ENCODE peak calls at places on chromosomes 6 and 20, in seven cellular contexts. One of them, this sample, is unnamed. For H3K4me1, the result is how much of the 10 kb centered on the place peaks cover.

GRCh38 chr6:111804627-111805235 is 68.5 kb downstream of the FYN start:
- DNase-seq in endodermal cell: no peak
- DNase-seq in heart left ventricle: no peak
- DNase-seq in mesenchymal stem cell: peak
- DNase-seq in tibial nerve: no peak
- DNase-seq in cardiac muscle cell: peak
- DNase-seq in IMR-90: peak
- DNase-seq in this sample: no peak

GRCh38 chr6:41135062-41135832 is 18.9 kb downstream of the TREML1 start:
- DNase-seq in endodermal cell: no peak
- DNase-seq in heart left ventricle: no peak
- DNase-seq in mesenchymal stem cell: no peak
- DNase-seq in tibial nerve: no peak
- DNase-seq in cardiac muscle cell: no peak
- DNase-seq in IMR-90: no peak
- DNase-seq in this sample: no peak

GRCh38 chr20:37986873-37987601 is 46.2 kb downstream of the TTI1 start:
- DNase-seq in endodermal cell: no peak
- DNase-seq in heart left ventricle: peak
- DNase-seq in mesenchymal stem cell: no peak
- DNase-seq in tibial nerve: no peak
- DNase-seq in cardiac muscle cell: no peak
- DNase-seq in IMR-90: peak
- DNase-seq in this sample: no peak

GRCh38 chr20:45611054-45611453 is 18.5 kb upstream of the WFDC10A start:
- DNase-seq in endodermal cell: no peak
- DNase-seq in heart left ventricle: no peak
- DNase-seq in mesenchymal stem cell: peak
- DNase-seq in tibial nerve: no peak
- DNase-seq in cardiac muscle cell: peak
- DNase-seq in IMR-90: peak
- DNase-seq in this sample: no peak

GRCh38 chr6:31900917-31901414 is 920 bp downstream of the ZBTB12 start:
- DNase-seq in endodermal cell: peak
- DNase-seq in heart left ventricle: no peak
- DNase-seq in mesenchymal stem cell: no peak
- DNase-seq in tibial nerve: no peak
- DNase-seq in cardiac muscle cell: no peak
- DNase-seq in IMR-90: no peak
- DNase-seq in this sample: no peak

GRCh38 chr6:52055451-52055850 is 32.0 kb downstream of the PKHD1 start:
- DNase-seq in endodermal cell: no peak
- DNase-seq in heart left ventricle: no peak
- DNase-seq in mesenchymal stem cell: no peak
- DNase-seq in tibial nerve: no peak
- DNase-seq in cardiac muscle cell: no peak
- DNase-seq in IMR-90: no peak
- DNase-seq in this sample: no peak

GRCh38 chr6:139010674-139011073 is 17.9 kb upstream of the ABRACL start:
- DNase-seq in endodermal cell: peak
- DNase-seq in heart left ventricle: no peak
- DNase-seq in mesenchymal stem cell: no peak
- DNase-seq in tibial nerve: no peak
- DNase-seq in cardiac muscle cell: no peak
- DNase-seq in IMR-90: no peak
- DNase-seq in this sample: no peak

GRCh38 chr20:8331740-8332412 is 199.8 kb downstream of the PLCB1 start:
- DNase-seq in endodermal cell: no peak
- DNase-seq in heart left ventricle: no peak
- DNase-seq in mesenchymal stem cell: peak
- DNase-seq in tibial nerve: no peak
- DNase-seq in cardiac muscle cell: peak
- DNase-seq in IMR-90: peak
- DNase-seq in this sample: no peak

GRCh38 chr6:147142684-147143245 is 61.5 kb upstream of the STXBP5 start:
- DNase-seq in endodermal cell: no peak
- DNase-seq in heart left ventricle: no peak
- DNase-seq in mesenchymal stem cell: peak
- DNase-seq in tibial nerve: no peak
- DNase-seq in cardiac muscle cell: no peak
- DNase-seq in IMR-90: no peak
- DNase-seq in this sample: no peak

GRCh38 chr6:70956451-70957283 is at the start of gene B3GAT2:
- DNase-seq in endodermal cell: peak
- DNase-seq in heart left ventricle: no peak
- DNase-seq in mesenchymal stem cell: peak
- DNase-seq in tibial nerve: no peak
- DNase-seq in cardiac muscle cell: peak
- DNase-seq in IMR-90: peak
- DNase-seq in this sample: no peak

GRCh38 chr6:148518371-148519156 is 175.9 kb downstream of the SASH1 start:
- DNase-seq in endodermal cell: no peak
- DNase-seq in heart left ventricle: no peak
- DNase-seq in mesenchymal stem cell: no peak
- DNase-seq in tibial nerve: peak
- DNase-seq in cardiac muscle cell: no peak
- DNase-seq in IMR-90: no peak
- DNase-seq in this sample: no peak

GRCh38 chr6:87705070-87705691 is 3.1 kb upstream of the AKIRIN2 start:
- DNase-seq in endodermal cell: no peak
- DNase-seq in heart left ventricle: no peak
- DNase-seq in mesenchymal stem cell: peak
- DNase-seq in tibial nerve: no peak
- DNase-seq in cardiac muscle cell: no peak
- DNase-seq in IMR-90: peak
- DNase-seq in this sample: no peak

GRCh38 chr6:162852810-162853577 is 125.2 kb downstream of the PACRG start:
- DNase-seq in endodermal cell: peak
- DNase-seq in heart left ventricle: no peak
- DNase-seq in mesenchymal stem cell: no peak
- DNase-seq in tibial nerve: no peak
- DNase-seq in cardiac muscle cell: no peak
- DNase-seq in IMR-90: no peak
- DNase-seq in this sample: no peak

GRCh38 chr20:24451428-24451827 is 18.0 kb upstream of the SYNDIG1 start:
- DNase-seq in endodermal cell: no peak
- DNase-seq in heart left ventricle: no peak
- DNase-seq in mesenchymal stem cell: no peak
- DNase-seq in tibial nerve: no peak
- DNase-seq in cardiac muscle cell: no peak
- DNase-seq in IMR-90: no peak
- DNase-seq in this sample: no peak

GRCh38 chr6:82893889-82894652 is 171.6 kb downstream of the UBE3D start:
- DNase-seq in endodermal cell: no peak
- DNase-seq in heart left ventricle: no peak
- DNase-seq in mesenchymal stem cell: no peak
- DNase-seq in tibial nerve: no peak
- DNase-seq in cardiac muscle cell: no peak
- DNase-seq in IMR-90: no peak
- DNase-seq in this sample: no peak

GRCh38 chr20:56442381-56443365 is 25.8 kb upstream of the RTF2 start:
- DNase-seq in endodermal cell: peak
- DNase-seq in heart left ventricle: no peak
- DNase-seq in mesenchymal stem cell: peak
- DNase-seq in tibial nerve: no peak
- DNase-seq in cardiac muscle cell: peak
- DNase-seq in IMR-90: peak
- DNase-seq in this sample: no peak

GRCh38 chr6:81655696-81656095 is 96.8 kb downstream of the TENT5A start:
- DNase-seq in endodermal cell: no peak
- DNase-seq in heart left ventricle: no peak
- DNase-seq in mesenchymal stem cell: no peak
- DNase-seq in tibial nerve: no peak
- DNase-seq in cardiac muscle cell: no peak
- DNase-seq in IMR-90: peak
- DNase-seq in this sample: no peak

GRCh38 chr6:165098165-165098564 is 211.2 kb downstream of the C6orf118 start:
- DNase-seq in endodermal cell: peak
- DNase-seq in heart left ventricle: no peak
- DNase-seq in mesenchymal stem cell: no peak
- DNase-seq in tibial nerve: no peak
- DNase-seq in cardiac muscle cell: peak
- DNase-seq in IMR-90: no peak
- DNase-seq in this sample: peak

GRCh38 chr6:16839780-16840179 is 78.5 kb upstream of the ATXN1 start:
- DNase-seq in endodermal cell: no peak
- DNase-seq in heart left ventricle: no peak
- DNase-seq in mesenchymal stem cell: no peak
- DNase-seq in tibial nerve: no peak
- DNase-seq in cardiac muscle cell: no peak
- DNase-seq in IMR-90: no peak
- DNase-seq in this sample: no peak

GRCh38 chr6:63372951-63373533 is 53.3 kb upstream of the LGSN start:
- DNase-seq in endodermal cell: no peak
- DNase-seq in heart left ventricle: no peak
- DNase-seq in mesenchymal stem cell: no peak
- DNase-seq in tibial nerve: no peak
- DNase-seq in cardiac muscle cell: peak
- DNase-seq in IMR-90: peak
- DNase-seq in this sample: no peak
- H3K4me3 ChIP-seq in endodermal cell: no peak
- H3K4me3 ChIP-seq in heart left ventricle: no peak
- H3K4me3 ChIP-seq in mesenchymal stem cell: no peak
- H3K4me3 ChIP-seq in tibial nerve: no peak
- H3K4me3 ChIP-seq in cardiac muscle cell: no peak
- H3K4me3 ChIP-seq in IMR-90: no peak
- H3K4me3 ChIP-seq in this sample: no peak

DNA sequence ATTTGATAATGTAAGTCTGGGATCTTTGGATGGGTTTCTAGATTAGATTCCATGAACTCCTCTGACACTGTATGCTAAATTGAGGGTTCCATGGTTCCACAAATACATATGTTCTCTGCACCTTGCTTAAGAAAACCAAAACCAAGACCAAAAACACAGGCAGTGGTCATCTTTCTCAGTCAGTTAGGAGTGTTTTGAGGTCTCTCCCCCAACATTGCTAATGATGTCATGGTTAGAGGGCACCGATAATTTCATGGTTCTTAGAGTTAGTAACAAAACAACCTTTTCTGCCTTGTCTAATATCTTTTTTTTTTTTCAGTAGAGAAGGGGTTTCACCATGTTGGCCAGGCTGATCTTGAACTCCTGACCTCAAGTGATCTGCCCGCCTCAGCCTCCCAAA is 44.5 kb downstream of the ARID1B start:
- DNase-seq in endodermal cell: peak
- DNase-seq in heart left ventricle: no peak
- DNase-seq in mesenchymal stem cell: no peak
- DNase-seq in tibial nerve: no peak
- DNase-seq in cardiac muscle cell: no peak
- DNase-seq in IMR-90: no peak
- DNase-seq in this sample: no peak
- H3K4me1 ChIP-seq in endodermal cell: under half
- H3K4me1 ChIP-seq in heart left ventricle: under half
- H3K4me1 ChIP-seq in mesenchymal stem cell: under half
- H3K4me1 ChIP-seq in tibial nerve: under half
- H3K4me1 ChIP-seq in cardiac muscle cell: under half
- H3K4me1 ChIP-seq in IMR-90: under half
- H3K4me1 ChIP-seq in this sample: under half

DNA sequence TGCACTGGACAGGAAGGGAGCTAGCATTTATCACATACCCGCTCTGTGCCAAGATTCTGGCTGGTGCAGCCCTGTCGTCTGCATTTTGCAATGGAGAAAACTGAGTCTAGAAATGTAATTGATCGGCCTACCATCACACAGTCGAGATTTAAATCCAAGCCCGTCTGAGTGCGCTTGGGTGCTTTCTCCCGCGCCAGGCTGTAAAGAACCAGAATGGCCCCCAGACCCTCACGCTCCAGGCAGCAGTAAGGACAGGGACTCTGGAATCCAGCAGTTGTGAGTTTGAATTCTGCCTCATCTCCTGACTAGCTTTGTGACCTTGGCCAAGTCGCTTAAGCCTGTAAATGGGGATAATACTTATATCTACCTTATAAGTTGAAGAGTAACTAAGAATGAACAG is 10.8 kb downstream of the DYNLRB1 start:
- DNase-seq in endodermal cell: no peak
- DNase-seq in heart left ventricle: no peak
- DNase-seq in mesenchymal stem cell: no peak
- DNase-seq in tibial nerve: no peak
- DNase-seq in cardiac muscle cell: no peak
- DNase-seq in IMR-90: no peak
- DNase-seq in this sample: no peak
- H3K4me3 ChIP-seq in endodermal cell: no peak
- H3K4me3 ChIP-seq in heart left ventricle: no peak
- H3K4me3 ChIP-seq in mesenchymal stem cell: no peak
- H3K4me3 ChIP-seq in tibial nerve: no peak
- H3K4me3 ChIP-seq in cardiac muscle cell: no peak
- H3K4me3 ChIP-seq in IMR-90: no peak
- H3K4me3 ChIP-seq in this sample: no peak

GRCh38 chr6:44064948-44065272 is 62.3 kb downstream of the MRPL14 start:
- DNase-seq in endodermal cell: no peak
- DNase-seq in heart left ventricle: no peak
- DNase-seq in mesenchymal stem cell: no peak
- DNase-seq in tibial nerve: no peak
- DNase-seq in cardiac muscle cell: no peak
- DNase-seq in IMR-90: no peak
- DNase-seq in this sample: no peak

GRCh38 chr6:44062105-44062770 is 65.0 kb downstream of the MRPL14 start:
- DNase-seq in endodermal cell: no peak
- DNase-seq in heart left ventricle: no peak
- DNase-seq in mesenchymal stem cell: no peak
- DNase-seq in tibial nerve: no peak
- DNase-seq in cardiac muscle cell: no peak
- DNase-seq in IMR-90: no peak
- DNase-seq in this sample: no peak

GRCh38 chr6:44064089-44064947 is 62.9 kb downstream of the MRPL14 start:
- DNase-seq in endodermal cell: no peak
- DNase-seq in heart left ventricle: no peak
- DNase-seq in mesenchymal stem cell: peak
- DNase-seq in tibial nerve: no peak
- DNase-seq in cardiac muscle cell: peak
- DNase-seq in IMR-90: peak
- DNase-seq in this sample: no peak

GRCh38 chr6:44062771-44063560 is 64.3 kb downstream of the MRPL14 start:
- DNase-seq in endodermal cell: peak
- DNase-seq in heart left ventricle: no peak
- DNase-seq in mesenchymal stem cell: no peak
- DNase-seq in tibial nerve: no peak
- DNase-seq in cardiac muscle cell: peak
- DNase-seq in IMR-90: no peak
- DNase-seq in this sample: no peak

DNA sequence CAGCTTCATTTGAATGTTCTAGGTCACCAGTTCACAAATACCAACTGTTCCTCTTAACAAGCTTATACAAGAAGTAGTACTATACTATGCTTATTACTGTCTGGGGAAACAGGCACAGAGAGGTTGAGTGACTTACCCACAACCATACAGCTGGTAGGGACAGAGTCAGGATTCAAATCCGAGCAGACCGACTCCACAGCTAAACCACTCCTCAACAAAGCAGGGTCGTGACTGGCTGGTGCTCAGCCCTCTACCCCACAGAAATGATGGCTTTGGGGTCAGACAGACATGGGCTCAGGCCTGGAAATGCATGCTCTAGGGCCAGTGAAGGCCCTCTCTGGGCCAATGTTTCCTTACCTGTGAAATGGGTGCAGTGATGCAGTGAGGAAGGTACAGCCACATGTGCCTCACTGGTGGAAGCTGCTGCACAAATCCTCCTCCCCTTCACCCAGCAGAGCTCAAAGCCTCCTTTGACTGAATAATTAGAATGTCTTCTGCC is 63.6 kb downstream of the MRPL14 start:
- DNase-seq in endodermal cell: no peak
- DNase-seq in heart left ventricle: no peak
- DNase-seq in mesenchymal stem cell: no peak
- DNase-seq in tibial nerve: no peak
- DNase-seq in cardiac muscle cell: no peak
- DNase-seq in IMR-90: no peak
- DNase-seq in this sample: no peak
- H3K4me1 ChIP-seq in endodermal cell: under half
- H3K4me1 ChIP-seq in heart left ventricle: under half
- H3K4me1 ChIP-seq in mesenchymal stem cell: under half
- H3K4me1 ChIP-seq in tibial nerve: under half
- H3K4me1 ChIP-seq in cardiac muscle cell: under half
- H3K4me1 ChIP-seq in IMR-90: half or more
- H3K4me1 ChIP-seq in this sample: under half